ENCODE peak calls at places on chromosomes 6 and 20, in nine cellular contexts. Z is cardiac fibroblast, T is A673, A is Calu3, S is lung, M is dorsolateral prefrontal cortex, Y is DND-41, I is epithelial cell of proximal tubule, Q is mucosa of descending colon. E is an unnamed sample.

GRCh38 chr6:19812512-19813119 is 24.6 kb upstream of the ID4 start:
- DNase-seq in Z (peak), T (peak), A (no peak), S (no peak), M (no peak), Y (no peak), I (no peak), Q (no peak), E (no peak)

GRCh38 chr6:169723991-169724553 is at the start of gene PHF10:
- DNase-seq in Z (peak), T (peak), A (peak), S (no peak), M (peak), Y (no peak), I (no peak), Q (peak), E (peak)

GRCh38 chr6:85383042-85383441 is 66.8 kb upstream of the NT5E start:
- DNase-seq in Z (no peak), T (no peak), A (no peak), S (no peak), M (no peak), Y (no peak), I (no peak), Q (no peak), E (no peak)

GRCh38 chr6:42774201-42774600 is 7.7 kb upstream of the BICRAL start:
- DNase-seq in Z (no peak), T (no peak), A (no peak), S (no peak), M (no peak), Y (no peak), I (no peak), Q (no peak), E (no peak)

GRCh38 chr6:77457720-77458349 is 5.5 kb downstream of the HTR1B start:
- DNase-seq in Z (peak), T (peak), A (peak), S (peak), M (peak), Y (peak), I (peak), Q (no peak), E (peak)

GRCh38 chr20:24502184-24502583 is 32.8 kb downstream of the SYNDIG1 start:
- DNase-seq in Z (peak), T (peak), A (no peak), S (no peak), M (peak), Y (no peak), I (no peak), Q (no peak), E (no peak)

GRCh38 chr6:75750925-75751324 is 1.9 kb downstream of the MYO6 start:
- DNase-seq in Z (no peak), T (no peak), A (no peak), S (no peak), M (no peak), Y (no peak), I (no peak), Q (no peak), E (no peak)

GRCh38 chr6:4370066-4370465 is 234.7 kb upstream of the ECI2 start:
- DNase-seq in Z (peak), T (no peak), A (no peak), S (no peak), M (no peak), Y (no peak), I (peak), Q (no peak), E (no peak)

GRCh38 chr6:28212510-28213212 is 12.4 kb upstream of the ZSCAN9 start:
- DNase-seq in Z (peak), T (peak), A (peak), S (peak), M (no peak), Y (no peak), I (peak), Q (peak), E (no peak)

GRCh38 chr20:51480507-51481270 is 61.8 kb downstream of the NFATC2 start:
- DNase-seq in Z (no peak), T (no peak), A (no peak), S (no peak), M (no peak), Y (no peak), I (no peak), Q (no peak), E (no peak)

GRCh38 chr6:152277826-152278247 is 359.3 kb downstream of the SYNE1 start:
- DNase-seq in Z (no peak), T (no peak), A (no peak), S (no peak), M (no peak), Y (no peak), I (no peak), Q (no peak), E (peak)

GRCh38 chr6:136956590-136957573 is 34.8 kb downstream of the SLC35D3 start:
- DNase-seq in Z (peak), T (peak), A (no peak), S (no peak), M (no peak), Y (no peak), I (no peak), Q (no peak), E (no peak)

GRCh38 chr20:44850272-44850671 is 35.2 kb upstream of the YWHAB start:
- DNase-seq in Z (no peak), T (no peak), A (no peak), S (no peak), M (no peak), Y (no peak), I (no peak), Q (no peak), E (no peak)

GRCh38 chr6:4772750-4773149 is 3.5 kb upstream of the CDYL start:
- DNase-seq in Z (no peak), T (no peak), A (no peak), S (no peak), M (no peak), Y (no peak), I (no peak), Q (no peak), E (no peak)

GRCh38 chr6:107448776-107449175 is 10.6 kb downstream of the PDSS2 start:
- DNase-seq in Z (no peak), T (peak), A (no peak), S (no peak), M (no peak), Y (no peak), I (no peak), Q (no peak), E (no peak)

GRCh38 chr6:136922680-136922996 is 537 bp downstream of the SLC35D3 start:
- DNase-seq in Z (no peak), T (no peak), A (peak), S (no peak), M (no peak), Y (no peak), I (no peak), Q (peak), E (no peak)

GRCh38 chr20:37297066-37297736 is 7.7 kb downstream of the MANBAL start:
- DNase-seq in Z (peak), T (no peak), A (no peak), S (no peak), M (no peak), Y (no peak), I (no peak), Q (no peak), E (no peak)

GRCh38 chr20:1509237-1509636 is 18.0 kb upstream of the SIRPB2 start:
- DNase-seq in Z (peak), T (peak), A (peak), S (no peak), M (peak), Y (no peak), I (no peak), Q (no peak), E (no peak)

GRCh38 chr6:38015341-38015740 is 195.8 kb downstream of the ZFAND3 start:
- DNase-seq in Z (no peak), T (no peak), A (no peak), S (no peak), M (no peak), Y (no peak), I (no peak), Q (no peak), E (no peak)

GRCh38 chr6:2784930-2785329 is 19.7 kb downstream of the WRNIP1 start:
- DNase-seq in Z (no peak), T (no peak), A (no peak), S (no peak), M (no peak), Y (no peak), I (no peak), Q (no peak), E (no peak)

GRCh38 chr6:5136856-5137255 is 51.7 kb downstream of the PPP1R3G start:
- DNase-seq in Z (no peak), T (no peak), A (no peak), S (no peak), M (no peak), Y (no peak), I (no peak), Q (no peak), E (no peak)

GRCh38 chr20:47055699-47056369 is 161.2 kb downstream of the EYA2 start:
- DNase-seq in Z (no peak), T (no peak), A (no peak), S (no peak), M (no peak), Y (no peak), I (no peak), Q (no peak), E (no peak)

GRCh38 chr6:30513451-30513850 is 24.1 kb downstream of the HLA-E start:
- DNase-seq in Z (no peak), T (no peak), A (no peak), S (no peak), M (no peak), Y (no peak), I (no peak), Q (no peak), E (no peak)

GRCh38 chr20:62598761-62599194 is 43.5 kb upstream of the SLCO4A1 start:
- DNase-seq in Z (no peak), T (no peak), A (peak), S (no peak), M (no peak), Y (no peak), I (no peak), Q (peak), E (no peak)

GRCh38 chr6:156825475-156825874 is 48.3 kb downstream of the ARID1B start:
- DNase-seq in Z (no peak), T (peak), A (no peak), S (no peak), M (no peak), Y (no peak), I (no peak), Q (no peak), E (no peak)

GRCh38 chr6:169326067-169326799 is 72.6 kb upstream of the THBS2 start:
- DNase-seq in Z (peak), T (peak), A (peak), S (no peak), M (no peak), Y (no peak), I (no peak), Q (no peak), E (no peak)

GRCh38 chr6:56242343-56242742 is 5.0 kb downstream of the COL21A1 start:
- DNase-seq in Z (peak), T (no peak), A (no peak), S (no peak), M (no peak), Y (no peak), I (no peak), Q (no peak), E (no peak)

GRCh38 chr6:106895703-106896040 is 78.9 kb downstream of the CD24 start:
- DNase-seq in Z (no peak), T (no peak), A (no peak), S (no peak), M (no peak), Y (no peak), I (no peak), Q (no peak), E (no peak)

GRCh38 chr6:92777146-92777740 is 642.1 kb downstream of the EPHA7 start:
- DNase-seq in Z (peak), T (peak), A (no peak), S (no peak), M (no peak), Y (no peak), I (no peak), Q (no peak), E (no peak)

GRCh38 chr20:59428441-59429205 is 128.2 kb downstream of the EDN3 start:
- DNase-seq in Z (no peak), T (peak), A (no peak), S (no peak), M (no peak), Y (no peak), I (no peak), Q (no peak), E (no peak)

GRCh38 chr6:113047148-113047547 is 700.0 kb downstream of the RFPL4B start:
- DNase-seq in Z (no peak), T (peak), A (no peak), S (no peak), M (no peak), Y (no peak), I (no peak), Q (no peak), E (no peak)

GRCh38 chr6:45419574-45420082 is 41.9 kb upstream of the SUPT3H start:
- DNase-seq in Z (peak), T (peak), A (peak), S (peak), M (peak), Y (no peak), I (no peak), Q (peak), E (peak)
- TF ChIP-seq CTCF in Z (peak), T (peak), A (no peak), S (no peak), M (peak), Y (no peak), I (peak), Q (no peak), E (peak)

GRCh38 chr6:135871878-135872277 is 20.4 kb downstream of the PDE7B start:
- DNase-seq in Z (peak), T (no peak), A (no peak), S (no peak), M (no peak), Y (no peak), I (peak), Q (no peak), E (no peak)

GRCh38 chr6:135877666-135878065 is 26.2 kb downstream of the PDE7B start:
- DNase-seq in Z (no peak), T (no peak), A (no peak), S (no peak), M (no peak), Y (no peak), I (no peak), Q (no peak), E (no peak)

GRCh38 chr6:135875446-135875845 is 23.9 kb downstream of the PDE7B start:
- DNase-seq in Z (peak), T (no peak), A (no peak), S (no peak), M (no peak), Y (no peak), I (no peak), Q (no peak), E (no peak)

GRCh38 chr6:135880066-135880972 is 28.8 kb downstream of the PDE7B start:
- DNase-seq in Z (peak), T (no peak), A (no peak), S (no peak), M (no peak), Y (peak), I (no peak), Q (no peak), E (no peak)

DNA sequence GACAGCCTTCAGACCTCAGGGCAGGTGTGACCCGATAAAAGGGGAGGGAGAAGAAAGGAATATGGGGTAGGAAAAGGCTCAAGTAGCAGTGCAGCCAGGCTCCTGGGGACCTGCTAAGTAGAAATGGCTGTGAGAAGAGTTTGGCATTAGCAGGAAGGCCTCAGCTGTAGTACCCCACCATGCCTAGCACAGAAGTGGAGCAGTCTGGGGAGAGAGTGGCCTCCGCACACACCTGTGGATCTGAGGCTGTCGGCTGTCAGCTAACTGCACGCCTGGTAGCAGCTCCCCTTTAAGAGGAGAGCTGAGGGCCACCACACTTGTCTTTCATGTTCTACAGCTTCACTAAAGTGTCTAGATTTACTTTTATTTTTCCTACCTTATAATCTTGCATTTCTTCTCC is 24.5 kb downstream of the PDE7B start:
- DNase-seq in Z (no peak), T (no peak), A (no peak), S (no peak), M (no peak), Y (peak), I (no peak), Q (no peak), E (no peak)
- TF ChIP-seq CTCF in Z (no peak), T (no peak), A (no peak), S (no peak), M (no peak), Y (no peak), I (no peak), Q (no peak), E (no peak)

DNA sequence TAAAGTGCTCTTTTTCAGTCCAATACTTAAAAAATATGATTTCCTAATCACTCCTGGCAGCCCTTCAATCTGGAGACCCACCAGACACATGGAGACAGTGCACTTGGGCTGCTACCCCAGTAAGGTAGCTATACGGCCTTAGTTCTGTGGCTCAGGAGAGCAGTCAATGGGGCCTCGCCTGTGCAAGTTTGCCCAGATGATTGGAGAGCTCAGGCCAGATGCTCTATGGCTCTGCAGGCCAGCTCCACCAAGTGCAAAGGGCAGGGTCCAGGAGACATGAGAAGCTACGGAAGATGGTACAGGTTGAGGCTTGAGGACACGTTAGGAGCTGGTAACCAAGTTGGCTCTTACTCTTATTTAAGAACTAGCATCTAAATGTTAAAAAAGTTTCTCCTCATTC is 30.7 kb downstream of the STK38 start:
- DNase-seq in Z (no peak), T (no peak), A (no peak), S (no peak), M (no peak), Y (no peak), I (no peak), Q (no peak), E (no peak)
- TF ChIP-seq CTCF in Z (no peak), T (no peak), A (no peak), S (no peak), M (no peak), Y (no peak), I (no peak), Q (no peak), E (no peak)

GRCh38 chr6:16338577-16339262 is 100.3 kb downstream of the GMPR start:
- DNase-seq in Z (peak), T (peak), A (peak), S (peak), M (peak), Y (no peak), I (peak), Q (peak), E (no peak)
- TF ChIP-seq CTCF in Z (peak), T (peak), A (no peak), S (no peak), M (peak), Y (peak), I (peak), Q (no peak), E (peak)

GRCh38 chr6:79984261-79984660 is 20.2 kb upstream of the TTK start:
- DNase-seq in Z (peak), T (peak), A (peak), S (no peak), M (no peak), Y (peak), I (peak), Q (no peak), E (no peak)
- TF ChIP-seq CTCF in Z (no peak), T (peak), A (no peak), S (no peak), M (no peak), Y (peak), I (peak), Q (no peak), E (no peak)

GRCh38 chr6:33427585-33428218 is 7.8 kb downstream of the SYNGAP1 start:
- DNase-seq in Z (no peak), T (peak), A (peak), S (no peak), M (peak), Y (peak), I (no peak), Q (peak), E (no peak)
- TF ChIP-seq CTCF in Z (peak), T (no peak), A (no peak), S (no peak), M (no peak), Y (no peak), I (no peak), Q (no peak), E (no peak)

GRCh38 chr6:18138906-18139305 is 16.0 kb downstream of the TPMT start:
- DNase-seq in Z (no peak), T (no peak), A (no peak), S (no peak), M (no peak), Y (no peak), I (no peak), Q (no peak), E (no peak)
- TF ChIP-seq CTCF in Z (no peak), T (no peak), A (no peak), S (no peak), M (no peak), Y (no peak), I (no peak), Q (no peak), E (no peak)

E was measured in progenitor cell of endocrine pancreas.